ENCODE peak calls at places on chromosome 2, in four cellular contexts. One of them, this sample, is unnamed. For H3K27me3, the result is how much of the 10 kb centered on the place peaks cover.

GRCh38 chr2:225865468-225865867 is 466.0 kb downstream of the NYAP2 start:
- DNase-seq in DND-41: no peak
- DNase-seq in H1: no peak
- DNase-seq in fibroblast of lung: peak
- DNase-seq in this sample: no peak

GRCh38 chr2:221189431-221189830 is 382.7 kb downstream of the EPHA4 start:
- DNase-seq in DND-41: no peak
- DNase-seq in H1: peak
- DNase-seq in fibroblast of lung: no peak
- DNase-seq in this sample: no peak

GRCh38 chr2:43223412-43224040 is 2.9 kb downstream of the ZFP36L2 start:
- DNase-seq in DND-41: peak
- DNase-seq in H1: no peak
- DNase-seq in fibroblast of lung: peak
- DNase-seq in this sample: no peak

GRCh38 chr2:126359494-126359893 is 296.5 kb upstream of the GYPC start:
- DNase-seq in DND-41: peak
- DNase-seq in H1: no peak
- DNase-seq in fibroblast of lung: no peak
- DNase-seq in this sample: no peak

GRCh38 chr2:43676322-43677050 is at the start of gene C1GALT1C1L:
- DNase-seq in DND-41: no peak
- DNase-seq in H1: no peak
- DNase-seq in fibroblast of lung: peak
- DNase-seq in this sample: no peak

GRCh38 chr2:13996527-13996926 is 636.0 kb upstream of the LRATD1 start:
- DNase-seq in DND-41: no peak
- DNase-seq in H1: no peak
- DNase-seq in fibroblast of lung: peak
- DNase-seq in this sample: no peak

GRCh38 chr2:102143450-102143985 is 972 bp downstream of the IL1R1 start:
- DNase-seq in DND-41: no peak
- DNase-seq in H1: no peak
- DNase-seq in fibroblast of lung: peak
- DNase-seq in this sample: no peak

GRCh38 chr2:42046819-42047487 is 868 bp upstream of the PKDCC start:
- DNase-seq in DND-41: no peak
- DNase-seq in H1: no peak
- DNase-seq in fibroblast of lung: peak
- DNase-seq in this sample: no peak

GRCh38 chr2:58641001-58641400 is 399.9 kb upstream of the FANCL start:
- DNase-seq in DND-41: no peak
- DNase-seq in H1: no peak
- DNase-seq in fibroblast of lung: no peak
- DNase-seq in this sample: no peak

GRCh38 chr2:157444643-157445040 is 753 bp upstream of the CYTIP start:
- DNase-seq in DND-41: no peak
- DNase-seq in H1: no peak
- DNase-seq in fibroblast of lung: no peak
- DNase-seq in this sample: no peak

GRCh38 chr2:55090702-55091101 is 40.5 kb upstream of the RTN4 start:
- DNase-seq in DND-41: no peak
- DNase-seq in H1: no peak
- DNase-seq in fibroblast of lung: no peak
- DNase-seq in this sample: no peak

GRCh38 chr2:231613054-231613654 is 20.5 kb downstream of the TEX44 start:
- DNase-seq in DND-41: no peak
- DNase-seq in H1: no peak
- DNase-seq in fibroblast of lung: no peak
- DNase-seq in this sample: no peak

GRCh38 chr2:164388511-164388910 is 232.8 kb downstream of the GRB14 start:
- DNase-seq in DND-41: no peak
- DNase-seq in H1: peak
- DNase-seq in fibroblast of lung: peak
- DNase-seq in this sample: no peak

GRCh38 chr2:133477614-133477990 is 90.7 kb downstream of the NCKAP5 start:
- DNase-seq in DND-41: no peak
- DNase-seq in H1: no peak
- DNase-seq in fibroblast of lung: peak
- DNase-seq in this sample: no peak

GRCh38 chr2:205682239-205683021 is at the start of gene NRP2:
- DNase-seq in DND-41: no peak
- DNase-seq in H1: peak
- DNase-seq in fibroblast of lung: peak
- DNase-seq in this sample: peak

GRCh38 chr2:107363811-107364210 is 462.9 kb upstream of the RGPD4 start:
- DNase-seq in DND-41: no peak
- DNase-seq in H1: no peak
- DNase-seq in fibroblast of lung: no peak
- DNase-seq in this sample: no peak

GRCh38 chr2:128644156-128644555 is 325.5 kb upstream of the HS6ST1 start:
- DNase-seq in DND-41: no peak
- DNase-seq in H1: no peak
- DNase-seq in fibroblast of lung: no peak
- DNase-seq in this sample: no peak

GRCh38 chr2:230824406-230824978 is 40.2 kb upstream of the ITM2C start:
- DNase-seq in DND-41: peak
- DNase-seq in H1: peak
- DNase-seq in fibroblast of lung: peak
- DNase-seq in this sample: peak

GRCh38 chr2:43441195-43441594 is 154.6 kb downstream of the THADA start:
- DNase-seq in DND-41: no peak
- DNase-seq in H1: no peak
- DNase-seq in fibroblast of lung: no peak
- DNase-seq in this sample: no peak

GRCh38 chr2:128306081-128306930 is 12.4 kb downstream of the HS6ST1 start:
- DNase-seq in DND-41: no peak
- DNase-seq in H1: no peak
- DNase-seq in fibroblast of lung: peak
- DNase-seq in this sample: no peak

GRCh38 chr2:199627417-199627816 is 169.7 kb upstream of the SATB2 start:
- DNase-seq in DND-41: no peak
- DNase-seq in H1: no peak
- DNase-seq in fibroblast of lung: no peak
- DNase-seq in this sample: no peak

GRCh38 chr2:179861027-179861776 is at the start of gene ZNF385B:
- DNase-seq in DND-41: no peak
- DNase-seq in H1: peak
- DNase-seq in fibroblast of lung: peak
- DNase-seq in this sample: peak

GRCh38 chr2:98483257-98483861 is 38.7 kb downstream of the INPP4A start:
- DNase-seq in DND-41: no peak
- DNase-seq in H1: no peak
- DNase-seq in fibroblast of lung: no peak
- DNase-seq in this sample: peak

GRCh38 chr2:6401301-6401700 is 464.4 kb downstream of the CMPK2 start:
- DNase-seq in DND-41: no peak
- DNase-seq in H1: no peak
- DNase-seq in fibroblast of lung: peak
- DNase-seq in this sample: no peak

GRCh38 chr2:62178741-62179271 is 17.1 kb upstream of the B3GNT2 start:
- DNase-seq in DND-41: no peak
- DNase-seq in H1: no peak
- DNase-seq in fibroblast of lung: peak
- DNase-seq in this sample: no peak

DNA sequence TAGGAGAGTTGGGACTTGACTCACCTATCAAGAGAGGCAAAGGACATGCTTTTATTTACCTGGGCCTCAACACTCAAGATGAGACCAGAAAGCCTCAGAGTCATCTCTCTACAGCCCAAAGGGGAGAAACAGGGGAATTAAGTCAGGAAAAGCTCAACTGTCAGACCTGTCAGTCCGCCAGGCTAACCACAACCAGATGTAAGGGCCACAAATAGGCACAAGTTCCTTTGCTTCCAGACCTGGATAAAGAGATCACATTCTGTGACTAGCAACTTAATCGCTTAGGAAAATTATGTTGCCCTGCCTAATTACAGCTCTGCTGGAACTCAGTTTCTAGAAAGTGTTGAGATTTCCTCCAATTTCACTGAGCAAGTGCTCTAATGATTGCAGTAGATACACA is 67.9 kb downstream of the ANKRD44 start:
- DNase-seq in DND-41: no peak
- DNase-seq in H1: no peak
- DNase-seq in fibroblast of lung: no peak
- DNase-seq in this sample: no peak
- H3K4me3 ChIP-seq in DND-41: no peak
- H3K4me3 ChIP-seq in H1: no peak
- H3K4me3 ChIP-seq in fibroblast of lung: no peak
- H3K4me3 ChIP-seq in this sample: no peak

DNA sequence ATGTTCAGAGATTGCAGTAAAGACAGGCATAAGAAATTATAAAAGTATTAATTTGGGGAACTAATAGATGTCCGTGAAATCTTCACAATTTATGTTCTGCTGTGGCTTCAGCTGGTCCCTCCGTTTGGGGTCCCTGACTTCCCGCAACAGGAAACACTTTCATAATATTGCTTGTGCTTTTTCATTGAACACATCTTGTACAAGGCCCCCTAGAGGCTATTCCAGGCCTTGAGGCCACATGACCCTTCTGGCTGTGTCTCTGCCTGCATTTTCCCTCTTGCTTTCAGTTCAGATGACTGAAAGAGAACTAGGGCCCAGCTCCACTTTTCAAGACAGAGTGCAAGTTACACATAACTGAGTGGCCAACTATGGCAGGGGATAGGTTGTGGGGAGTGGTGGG is 164.1 kb downstream of the TMEM247 start:
- DNase-seq in DND-41: no peak
- DNase-seq in H1: no peak
- DNase-seq in fibroblast of lung: no peak
- DNase-seq in this sample: no peak
- TF ChIP-seq CTCF in DND-41: peak
- TF ChIP-seq CTCF in H1: no peak
- TF ChIP-seq CTCF in fibroblast of lung: no peak
- TF ChIP-seq CTCF in this sample: peak

GRCh38 chr2:210323003-210323402 is 8.0 kb upstream of the MYL1 start:
- DNase-seq in DND-41: no peak
- DNase-seq in H1: no peak
- DNase-seq in fibroblast of lung: no peak
- DNase-seq in this sample: no peak

GRCh38 chr2:210318491-210318890 is 3.5 kb upstream of the MYL1 start:
- DNase-seq in DND-41: no peak
- DNase-seq in H1: no peak
- DNase-seq in fibroblast of lung: peak
- DNase-seq in this sample: no peak

GRCh38 chr2:210318891-210319290 is 3.9 kb upstream of the MYL1 start:
- DNase-seq in DND-41: no peak
- DNase-seq in H1: no peak
- DNase-seq in fibroblast of lung: peak
- DNase-seq in this sample: no peak

GRCh38 chr2:210324458-210324857 is 9.5 kb upstream of the MYL1 start:
- DNase-seq in DND-41: no peak
- DNase-seq in H1: no peak
- DNase-seq in fibroblast of lung: no peak
- DNase-seq in this sample: no peak
- H3K27me3 ChIP-seq in DND-41: under half
- H3K27me3 ChIP-seq in H1: under half
- H3K27me3 ChIP-seq in fibroblast of lung: under half
- H3K27me3 ChIP-seq in this sample: under half

DNA sequence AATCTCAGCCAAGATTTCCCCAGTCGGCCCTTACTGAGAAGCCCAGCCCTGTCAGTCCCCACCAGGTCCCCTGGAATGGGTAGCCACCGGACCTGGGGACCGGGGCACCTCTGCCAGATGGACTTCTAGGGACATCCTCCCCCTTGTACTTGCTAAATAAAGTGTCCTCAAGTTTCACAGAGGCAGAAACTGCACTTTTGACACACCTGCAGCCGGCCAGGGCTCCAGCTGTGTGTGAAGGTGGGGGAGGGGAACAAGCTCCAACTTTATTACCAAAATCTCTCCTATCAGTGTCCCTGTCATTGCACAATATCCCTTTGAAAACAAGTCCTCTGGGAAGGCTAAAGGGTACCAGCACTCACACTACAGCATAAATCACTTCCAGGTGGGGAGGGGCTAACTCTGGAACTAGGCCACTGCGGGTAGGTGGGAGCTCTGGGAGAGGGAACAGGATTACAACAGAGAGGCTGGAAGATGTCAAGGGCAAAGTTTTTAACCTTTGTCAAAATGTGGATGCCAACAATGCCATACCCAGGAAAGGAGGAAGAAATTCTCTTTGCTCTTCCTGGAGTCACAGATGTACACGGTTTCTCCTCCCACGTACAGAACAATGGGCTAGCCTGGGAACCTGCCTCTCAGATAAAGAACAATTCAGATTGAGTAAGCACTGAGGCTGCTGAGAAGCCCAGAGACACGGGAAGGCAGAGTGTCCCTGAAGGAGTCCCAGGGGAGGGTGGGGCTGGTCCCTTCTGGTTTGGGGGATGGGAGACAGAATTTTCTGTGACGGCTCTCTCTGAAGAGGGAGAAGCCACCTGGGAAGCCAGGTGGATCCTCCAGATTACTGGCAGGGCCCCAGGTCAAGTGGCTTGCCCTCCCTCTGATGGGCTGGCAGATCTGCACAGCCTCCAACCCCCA is 11.0 kb downstream of the SDC1 start:
- DNase-seq in DND-41: no peak
- DNase-seq in H1: no peak
- DNase-seq in fibroblast of lung: no peak
- DNase-seq in this sample: no peak
- H3K4me3 ChIP-seq in DND-41: no peak
- H3K4me3 ChIP-seq in H1: no peak
- H3K4me3 ChIP-seq in fibroblast of lung: no peak
- H3K4me3 ChIP-seq in this sample: peak

DNA sequence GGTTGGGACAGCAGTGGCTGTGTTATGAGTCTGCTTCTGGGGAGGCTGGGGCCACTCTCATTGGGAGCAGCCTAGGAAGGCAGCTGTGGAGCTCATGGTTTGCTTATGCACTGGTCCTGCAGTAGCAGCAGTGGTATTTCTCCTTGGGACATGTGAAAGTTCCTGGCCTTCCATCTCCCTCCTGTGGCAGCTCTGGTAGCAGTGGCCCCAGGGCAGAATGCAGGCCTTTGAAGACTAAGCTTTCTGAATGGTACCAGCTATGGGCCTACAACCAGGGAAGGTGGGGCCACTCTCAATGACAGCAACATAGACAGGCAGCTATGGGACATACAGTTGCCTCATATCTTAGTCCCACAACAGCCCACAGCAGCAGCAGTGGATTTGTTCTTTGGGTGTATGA is 117.3 kb upstream of the VWC2L start:
- DNase-seq in DND-41: no peak
- DNase-seq in H1: no peak
- DNase-seq in fibroblast of lung: no peak
- DNase-seq in this sample: no peak
- TF ChIP-seq CTCF in DND-41: no peak
- TF ChIP-seq CTCF in H1: no peak
- TF ChIP-seq CTCF in fibroblast of lung: no peak
- TF ChIP-seq CTCF in this sample: no peak

GRCh38 chr2:236161082-236161462 is 7.1 kb downstream of the GBX2 start:
- DNase-seq in DND-41: no peak
- DNase-seq in H1: no peak
- DNase-seq in fibroblast of lung: no peak
- DNase-seq in this sample: no peak
- H3K27me3 ChIP-seq in DND-41: under half
- H3K27me3 ChIP-seq in H1: half or more
- H3K27me3 ChIP-seq in fibroblast of lung: half or more
- H3K27me3 ChIP-seq in this sample: under half

This sample was measured in GM06990.